ENCODE peak calls at places on chromosomes 1 and 21, in four cellular contexts. Q is K562, B is GM12878, M is HepG2. V is an unnamed sample.

GRCh38 chr1:183633676-183634343 is 1.8 kb downstream of the ARPC5 start:
- DNase-seq in Q (peak), B (peak), M (peak), V (peak)

GRCh38 chr1:10546896-10547295 is 72.1 kb downstream of the PEX14 start:
- DNase-seq in Q (no peak), B (no peak), M (no peak), V (no peak)

GRCh38 chr1:26854953-26855352 is 8.0 kb upstream of the SFN start:
- DNase-seq in Q (no peak), B (no peak), M (no peak), V (no peak)

GRCh38 chr1:208213786-208214185 is 30.4 kb downstream of the PLXNA2 start:
- DNase-seq in Q (no peak), B (no peak), M (no peak), V (no peak)

GRCh38 chr1:44405041-44405803 is at the start of gene RNF220:
- DNase-seq in Q (peak), B (no peak), M (peak), V (peak)

GRCh38 chr1:176546825-176547224 is 83.8 kb downstream of the PAPPA2 start:
- DNase-seq in Q (no peak), B (no peak), M (no peak), V (no peak)

GRCh38 chr1:40038693-40039092 is 1.8 kb upstream of the CAP1 start:
- DNase-seq in Q (no peak), B (no peak), M (no peak), V (no peak)

GRCh38 chr21:37829447-37829846 is 86.8 kb downstream of the KCNJ6 start:
- DNase-seq in Q (no peak), B (no peak), M (peak), V (no peak)

GRCh38 chr1:184032306-184033135 is 5.0 kb downstream of the COLGALT2 start:
- DNase-seq in Q (no peak), B (no peak), M (no peak), V (no peak)

GRCh38 chr1:116861137-116861536 is 48.6 kb upstream of the PTGFRN start:
- DNase-seq in Q (no peak), B (no peak), M (no peak), V (no peak)

GRCh38 chr21:15080504-15080903 is 15.7 kb upstream of the NRIP1 start:
- DNase-seq in Q (no peak), B (no peak), M (no peak), V (no peak)

GRCh38 chr1:218751208-218751948 is 406.2 kb downstream of the TGFB2 start:
- DNase-seq in Q (no peak), B (no peak), M (no peak), V (no peak)

GRCh38 chr1:77322061-77322900 is 40.5 kb downstream of the AK5 start:
- DNase-seq in Q (peak), B (no peak), M (peak), V (no peak)

GRCh38 chr1:55913565-55913964 is 665.8 kb downstream of the PLPP3 start:
- DNase-seq in Q (no peak), B (no peak), M (no peak), V (no peak)

DNA sequence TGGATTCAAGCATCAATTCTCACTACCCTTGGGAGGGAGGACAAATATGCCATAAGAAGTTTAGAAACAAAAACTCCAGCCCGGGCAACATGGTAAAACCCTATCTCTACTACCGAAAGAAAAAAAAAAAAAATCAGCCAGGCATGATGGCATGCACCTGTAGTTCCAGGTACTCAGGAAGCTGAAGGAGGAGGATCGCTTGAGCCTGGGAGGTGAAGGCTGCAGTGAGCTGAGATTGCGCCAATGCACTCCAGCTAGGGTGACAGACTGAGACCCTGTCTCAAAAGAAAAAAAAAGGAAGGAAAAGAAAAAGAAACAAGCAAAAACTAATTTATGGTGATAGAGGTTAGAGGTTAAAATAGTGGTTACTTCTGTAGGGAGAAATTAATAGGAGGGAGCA is 9.6 kb downstream of the ZNF644 start:
- DNase-seq in Q (no peak), B (no peak), M (no peak), V (no peak)
- TF ChIP-seq TARDBP in Q (no peak), B (no peak), M (no peak), V (no peak)

GRCh38 chr1:109197163-109198042 is 16.3 kb upstream of the SARS1 start:
- DNase-seq in Q (peak), B (no peak), M (peak), V (no peak)
- TF ChIP-seq TARDBP in Q (no peak), B (no peak), M (no peak), V (no peak)

DNA sequence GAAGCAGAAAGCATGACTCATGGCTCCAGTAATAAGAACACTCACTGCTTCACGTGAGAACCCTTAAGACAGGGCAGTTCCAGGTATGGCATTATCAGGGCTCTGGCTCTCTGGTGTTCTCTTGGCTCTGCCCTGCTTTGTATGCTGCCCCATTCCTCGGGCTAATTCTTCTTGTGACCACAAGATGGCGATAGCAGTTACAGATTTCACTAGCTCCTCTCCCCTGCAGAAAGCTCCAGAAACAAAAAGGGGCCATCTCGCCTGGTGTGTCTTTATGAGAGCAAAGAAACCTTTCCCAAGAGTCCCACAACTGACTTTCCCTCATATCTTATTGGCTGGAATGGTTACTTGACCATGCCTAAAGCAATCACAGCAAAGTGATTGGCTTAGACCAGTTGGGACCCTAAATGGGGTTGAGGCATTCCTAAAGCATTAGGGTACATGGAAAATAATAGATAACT is 60.1 kb downstream of the F3 start:
- DNase-seq in Q (peak), B (peak), M (peak), V (peak)
- TF ChIP-seq TARDBP in Q (no peak), B (no peak), M (no peak), V (no peak)

DNA sequence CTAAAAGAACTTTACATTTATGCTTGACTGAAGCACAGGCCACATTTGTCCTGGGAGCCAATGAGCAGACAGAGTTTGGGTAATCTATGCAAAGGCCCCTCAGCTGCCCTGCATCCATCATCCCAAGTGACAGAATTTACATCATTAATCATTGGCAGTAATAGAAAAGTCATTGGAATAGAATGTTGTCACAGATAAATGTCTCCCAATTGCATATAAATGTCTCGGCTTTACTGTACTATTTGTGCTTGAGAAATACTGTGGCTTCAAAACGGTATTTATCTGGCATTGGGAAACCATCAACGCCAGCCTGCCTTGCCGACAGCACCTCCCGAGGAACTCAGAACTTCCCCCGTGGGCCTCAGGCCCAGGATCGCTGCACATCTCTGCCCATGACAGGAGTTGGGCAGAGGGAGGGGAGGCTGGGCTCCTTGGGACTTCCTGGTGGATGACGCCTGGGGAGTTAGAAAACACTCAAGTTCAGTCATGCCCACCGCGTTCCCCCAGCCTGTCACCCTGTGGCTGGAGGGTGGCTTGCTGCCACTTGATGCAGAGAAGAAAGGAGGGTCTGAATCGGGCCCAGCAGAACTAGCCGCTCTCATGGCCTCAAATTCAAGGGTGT is 133.1 kb downstream of the CAMTA1 start:
- DNase-seq in Q (no peak), B (no peak), M (no peak), V (no peak)
- TF ChIP-seq TARDBP in Q (no peak), B (no peak), M (no peak), V (no peak)

GRCh38 chr1:198241553-198241952 is 84.8 kb downstream of the NEK7 start:
- DNase-seq in Q (no peak), B (no peak), M (no peak), V (no peak)

GRCh38 chr1:198244772-198245171 is 88.0 kb downstream of the NEK7 start:
- DNase-seq in Q (no peak), B (no peak), M (no peak), V (no peak)

GRCh38 chr1:198245379-198245778 is 88.6 kb downstream of the NEK7 start:
- DNase-seq in Q (no peak), B (no peak), M (no peak), V (no peak)

DNA sequence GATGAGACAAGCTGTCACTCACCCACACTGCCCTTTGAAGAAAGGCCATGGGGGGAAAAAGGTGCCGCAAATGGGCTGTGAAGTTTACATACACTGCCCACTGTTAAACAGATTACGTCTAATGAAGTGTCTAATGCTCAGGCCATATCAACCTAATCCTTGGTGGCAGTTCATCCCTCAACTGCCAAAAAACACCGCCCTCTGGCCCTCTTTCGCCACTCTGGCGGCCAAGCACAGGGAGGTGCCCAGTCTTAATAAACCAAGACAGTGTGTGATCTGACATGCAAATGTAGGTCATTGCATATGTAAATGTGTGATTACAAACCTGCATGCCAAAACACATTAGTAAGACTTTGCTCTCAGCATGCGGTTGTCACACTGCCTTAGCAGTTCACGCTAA is 89.5 kb downstream of the NEK7 start:
- DNase-seq in Q (no peak), B (no peak), M (no peak), V (no peak)
- TF ChIP-seq TARDBP in Q (no peak), B (no peak), M (no peak), V (no peak)

DNA sequence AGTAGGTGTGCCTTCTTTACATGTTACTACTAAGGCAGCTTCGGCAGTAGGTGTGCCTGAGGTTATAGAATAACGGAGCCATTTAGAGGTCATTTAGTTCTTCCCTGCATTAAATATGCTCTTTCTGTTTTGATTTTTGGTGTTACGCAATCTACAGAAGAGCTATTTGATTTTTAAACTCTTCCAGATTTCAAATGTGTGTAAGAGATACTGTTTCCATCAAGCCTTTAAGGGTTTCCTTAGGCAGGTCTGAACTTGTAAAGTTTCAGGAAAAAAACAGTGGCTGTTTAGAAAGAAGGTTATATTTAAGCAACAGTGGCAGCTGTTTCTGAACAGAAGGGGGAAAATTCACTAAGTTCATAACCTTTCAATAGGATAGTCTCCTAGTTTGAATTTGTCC is 54.8 kb downstream of the PIK3R3 start:
- DNase-seq in Q (no peak), B (no peak), M (no peak), V (no peak)
- TF ChIP-seq TARDBP in Q (no peak), B (no peak), M (no peak), V (no peak)

DNA sequence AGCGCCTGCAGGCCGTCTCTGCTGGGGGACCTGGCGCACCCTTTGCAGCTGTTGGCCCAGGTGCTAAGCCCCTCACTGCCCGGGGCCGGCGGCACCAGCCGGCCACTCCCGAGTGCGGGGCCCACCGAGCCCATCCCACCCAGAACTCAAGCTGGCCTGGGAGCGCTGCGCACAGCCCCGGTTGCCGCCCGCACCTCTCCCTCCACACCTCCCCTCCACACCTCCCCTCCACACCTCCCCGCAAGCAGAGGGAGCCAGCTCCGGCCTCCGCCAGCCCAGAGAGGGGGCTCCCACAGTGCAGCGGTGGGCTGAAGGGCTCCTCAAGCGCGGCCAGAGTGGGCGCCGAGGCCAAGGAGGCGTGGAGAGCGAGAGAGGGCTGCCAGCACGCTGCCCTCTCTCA is 177.8 kb upstream of the KAZN start:
- DNase-seq in Q (no peak), B (no peak), M (no peak), V (no peak)
- TF ChIP-seq TARDBP in Q (no peak), B (no peak), M (no peak), V (no peak)

GRCh38 chr21:41564871-41565281 is 56.9 kb upstream of the TMPRSS2 start:
- DNase-seq in Q (no peak), B (no peak), M (peak), V (no peak)
- TF ChIP-seq TARDBP in Q (no peak), B (no peak), M (no peak), V (no peak)

GRCh38 chr1:31591425-31592093 is 15.2 kb downstream of the TINAGL1 start:
- DNase-seq in Q (no peak), B (no peak), M (no peak), V (no peak)
- TF ChIP-seq TARDBP in Q (no peak), B (no peak), M (no peak), V (no peak)

GRCh38 chr1:229886636-229887035 is 180.4 kb upstream of the GALNT2 start:
- DNase-seq in Q (no peak), B (no peak), M (no peak), V (no peak)
- TF ChIP-seq TARDBP in Q (no peak), B (no peak), M (no peak), V (no peak)